ENCODE peak calls at places on chromosomes 16 and 17, in nine cellular contexts. V, T, K, U, I, F, G, Y and R are unnamed samples.

GRCh38 chr17:1946021-1946932 is 78.9 kb downstream of the RTN4RL1 start:
- DNase-seq in V (no peak), T (no peak), K (no peak), U (no peak), I (no peak), F (no peak), G (no peak), Y (no peak), R (no peak)

GRCh38 chr17:82320140-82320840 is 2.9 kb upstream of the CD7 start:
- DNase-seq in V (no peak), T (no peak), K (peak), U (no peak), I (no peak), F (no peak), G (no peak), Y (no peak), R (no peak)

GRCh38 chr17:53316073-53316472 is 506.7 kb upstream of the KIF2B start:
- DNase-seq in V (no peak), T (no peak), K (peak), U (no peak), I (no peak), F (no peak), G (no peak), Y (no peak), R (no peak)

GRCh38 chr16:6645758-6646423 is 686.8 kb upstream of the RBFOX1 start:
- DNase-seq in V (no peak), T (no peak), K (no peak), U (no peak), I (no peak), F (no peak), G (no peak), Y (no peak), R (no peak)

GRCh38 chr16:88784074-88784855 is 755 bp downstream of the PIEZO1 start:
- DNase-seq in V (no peak), T (peak), K (peak), U (no peak), I (peak), F (no peak), G (peak), Y (peak), R (peak)

GRCh38 chr16:51151951-51152663 is 1.0 kb upstream of the SALL1 start:
- DNase-seq in V (peak), T (peak), K (peak), U (peak), I (no peak), F (no peak), G (peak), Y (peak), R (no peak)

GRCh38 chr16:8355714-8356113 is 234.6 kb downstream of the TMEM114 start:
- DNase-seq in V (no peak), T (peak), K (no peak), U (peak), I (no peak), F (no peak), G (no peak), Y (no peak), R (no peak)

GRCh38 chr17:1108560-1108809 is 71.3 kb downstream of the ABR start:
- DNase-seq in V (no peak), T (peak), K (no peak), U (no peak), I (no peak), F (no peak), G (no peak), Y (no peak), R (no peak)

GRCh38 chr16:66900721-66901441 is 17.8 kb downstream of the CDH16 start:
- DNase-seq in V (no peak), T (no peak), K (peak), U (no peak), I (no peak), F (no peak), G (no peak), Y (peak), R (no peak)

GRCh38 chr16:26530584-26531289 is 536.0 kb upstream of the C16orf82 start:
- DNase-seq in V (no peak), T (no peak), K (no peak), U (no peak), I (no peak), F (no peak), G (no peak), Y (no peak), R (no peak)

GRCh38 chr16:23160574-23160973 is 11.3 kb upstream of the USP31 start:
- DNase-seq in V (no peak), T (no peak), K (no peak), U (no peak), I (no peak), F (no peak), G (no peak), Y (no peak), R (no peak)